ENCODE peak calls at places on chromosomes 6 and 20, in five cellular contexts. Q, S, H, D and T are unnamed samples.

GRCh38 chr6:39347906-39348585 is 25.5 kb upstream of the KCNK16 start:
- DNase-seq in S (peak; percentile 34), D (peak; percentile 84), Q (peak; percentile 70), H (peak; percentile 83), T (no peak)

GRCh38 chr20:3679749-3680700 is 1.8 kb downstream of the ADAM33 start:
- DNase-seq in Q (peak; percentile 78), H (no peak), S (no peak), D (peak; percentile 59), T (no peak)

GRCh38 chr20:37833172-37833915 is 69.6 kb upstream of the VSTM2L start:
- DNase-seq in S (no peak), Q (no peak), D (no peak), H (no peak), T (no peak)

GRCh38 chr20:47785321-47785899 is at the start of gene SULF2:
- DNase-seq in H (no peak), D (peak; percentile 77), Q (peak; percentile 47), S (no peak), T (no peak)

GRCh38 chr6:8659404-8660189 is 224.3 kb upstream of the SLC35B3 start:
- DNase-seq in H (no peak), D (no peak), S (no peak), Q (no peak), T (no peak)

GRCh38 chr6:142395768-142396231 is 94.0 kb downstream of the ADGRG6 start:
- DNase-seq in H (no peak), S (peak; percentile 90), D (no peak), Q (no peak), T (no peak)

GRCh38 chr20:58890454-58891075 is 38.0 kb downstream of the GNAS start:
- DNase-seq in Q (peak; percentile 85), H (no peak), S (peak; percentile 75), D (peak; percentile 96), T (no peak)

GRCh38 chr6:43488667-43489276 is 11.4 kb downstream of the TJAP1 start:
- DNase-seq in Q (no peak), H (no peak), D (no peak), S (no peak), T (no peak)

GRCh38 chr6:137371634-137372016 is 122.6 kb downstream of the OLIG3 start:
- DNase-seq in D (no peak), H (no peak), S (no peak), Q (no peak), T (no peak)

GRCh38 chr6:121686611-121687023 is 251.2 kb downstream of the GJA1 start:
- DNase-seq in H (peak; percentile 81), S (no peak), Q (no peak), D (no peak), T (no peak)

GRCh38 chr20:37584238-37584807 is 56.6 kb upstream of the BLCAP start:
- DNase-seq in H (no peak), D (no peak), Q (no peak), S (no peak), T (no peak)

GRCh38 chr6:111843347-111844147 is 29.7 kb downstream of the FYN start:
- DNase-seq in S (peak; percentile 68), Q (no peak), D (no peak), H (no peak), T (no peak)

GRCh38 chr20:58571942-58572666 is 56.9 kb upstream of the APCDD1L start:
- DNase-seq in S (no peak), H (no peak), D (no peak), Q (no peak), T (no peak)

GRCh38 chr20:2955257-2955950 is 82.1 kb downstream of the PTPRA start:
- DNase-seq in Q (no peak), S (no peak), H (no peak), D (no peak), T (no peak)

GRCh38 chr20:12113468-12114371 is 196.0 kb downstream of the BTBD3 start:
- DNase-seq in Q (no peak), H (no peak), S (no peak), D (no peak), T (no peak)

GRCh38 chr20:47998736-47999135 is 213.5 kb upstream of the SULF2 start:
- DNase-seq in Q (no peak), H (no peak), S (no peak), D (peak; percentile 25), T (no peak)

GRCh38 chr6:46262928-46263708 is 92.3 kb upstream of the ENPP5 start:
- DNase-seq in Q (no peak), S (no peak), H (no peak), D (no peak), T (no peak)

GRCh38 chr20:50210066-50210619 is 19.5 kb downstream of the CEBPB start:
- DNase-seq in H (no peak), Q (no peak), D (no peak), S (no peak), T (no peak)

GRCh38 chr20:57795347-57795697 is 85.5 kb upstream of the PMEPA1 start:
- DNase-seq in S (no peak), Q (no peak), D (no peak), H (no peak), T (no peak)

GRCh38 chr6:35147101-35147885 is 6.2 kb upstream of the TCP11 start:
- DNase-seq in Q (no peak), H (no peak), D (no peak), S (no peak), T (no peak)

GRCh38 chr6:136549359-136550044 is 720 bp downstream of the MAP7 start:
- DNase-seq in D (peak; percentile 75), H (peak; percentile 53), Q (no peak), S (no peak), T (no peak)

GRCh38 chr6:6591778-6592388 is 3.4 kb downstream of the LY86 start:
- DNase-seq in D (no peak), Q (no peak), S (no peak), H (no peak), T (no peak)

GRCh38 chr6:42555477-42556457 is 8.1 kb upstream of the UBR2 start:
- DNase-seq in Q (no peak), H (peak; percentile 44), S (no peak), D (no peak), T (peak; percentile 73)

GRCh38 chr20:44598413-44599290 is 16.3 kb downstream of the PKIG start:
- DNase-seq in H (no peak), S (no peak), Q (peak; percentile 44), D (peak; percentile 41), T (no peak)

GRCh38 chr6:158033751-158034702 is 52.4 kb downstream of the SYNJ2 start:
- DNase-seq in D (no peak), H (no peak), S (no peak), Q (no peak), T (no peak)

GRCh38 chr6:53635322-53635721 is 30.2 kb downstream of the KLHL31 start:
- DNase-seq in S (no peak), Q (no peak), D (no peak), H (no peak), T (no peak)

GRCh38 chr6:135577059-135577538 is 79.6 kb upstream of the AHI1 start:
- DNase-seq in Q (no peak), S (no peak), H (no peak), D (no peak), T (no peak)

GRCh38 chr6:134331255-134331654 is 13.3 kb upstream of the SGK1 start:
- DNase-seq in D (no peak), H (no peak), Q (no peak), S (no peak), T (no peak)

GRCh38 chr6:150391890-150392289 is 23.1 kb downstream of the IYD start:
- DNase-seq in Q (no peak), S (no peak), D (no peak), H (no peak), T (no peak)

GRCh38 chr6:108707328-108707976 is 140.8 kb upstream of the ARMC2 start:
- DNase-seq in Q (no peak), S (no peak), H (peak; percentile 22), D (no peak), T (no peak)

GRCh38 chr20:5715068-5715841 is 34.9 kb upstream of the SHLD1 start:
- DNase-seq in H (no peak), Q (no peak), S (no peak), D (no peak), T (no peak)

GRCh38 chr6:113347420-113347819 is 509.7 kb upstream of the MARCKS start:
- DNase-seq in D (no peak), S (no peak), H (no peak), Q (no peak), T (no peak)

GRCh38 chr20:33337119-33337518 is 54.1 kb downstream of the BPIFB1 start:
- DNase-seq in D (no peak), Q (no peak), S (no peak), H (no peak), T (no peak)

GRCh38 chr20:33338465-33339258 is 55.6 kb downstream of the BPIFB1 start:
- DNase-seq in D (no peak), Q (no peak), S (no peak), H (no peak), T (no peak)

GRCh38 chr20:33339515-33340058 is 56.6 kb downstream of the BPIFB1 start:
- DNase-seq in D (no peak), S (no peak), H (no peak), Q (no peak), T (no peak)

GRCh38 chr20:33336375-33336774 is 53.4 kb downstream of the BPIFB1 start:
- DNase-seq in D (no peak), Q (no peak), S (no peak), H (no peak), T (no peak)

GRCh38 chr20:33337531-33338165 is 54.6 kb downstream of the BPIFB1 start:
- DNase-seq in D (no peak), H (no peak), Q (no peak), S (no peak), T (no peak)
- H3K27ac ChIP-seq in D (no peak overlapping the region), H (no peak overlapping the region), Q (no peak overlapping the region), S (no peak overlapping the region), T (no peak overlapping the region)

DNA sequence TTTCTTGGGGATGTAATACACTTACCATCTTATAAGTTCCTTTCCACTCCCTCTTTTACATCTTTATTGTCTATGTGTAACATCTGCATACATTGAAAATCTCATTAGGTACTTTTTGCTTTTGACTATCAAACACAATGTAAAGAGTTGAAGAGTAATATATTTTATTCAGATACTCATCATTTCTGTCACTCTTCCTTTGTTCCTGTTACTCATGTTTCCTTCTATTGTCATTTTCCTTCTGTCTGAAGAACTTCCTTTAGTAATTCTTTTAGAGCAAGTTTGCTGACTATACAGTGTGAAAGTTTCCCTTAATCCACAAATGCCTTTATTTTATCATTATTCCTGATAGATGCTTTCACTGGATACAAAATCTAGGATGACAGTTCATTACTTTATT is 339.8 kb downstream of the SOX4 start:
- DNase-seq in D (no peak), Q (no peak), S (no peak), H (no peak), T (no peak)
- H3K27ac ChIP-seq in D (no peak overlapping the region), Q (no peak overlapping the region), S (no peak overlapping the region), H (no peak overlapping the region), T (no peak overlapping the region)

GRCh38 chr20:31473331-31474096 is 1.4 kb downstream of the DEFB124 start:
- DNase-seq in D (no peak), S (no peak), Q (no peak), H (no peak), T (no peak)
- H3K27ac ChIP-seq in D (no peak overlapping the region), S (no peak overlapping the region), Q (no peak overlapping the region), H (no peak overlapping the region), T (no peak overlapping the region)

DNA sequence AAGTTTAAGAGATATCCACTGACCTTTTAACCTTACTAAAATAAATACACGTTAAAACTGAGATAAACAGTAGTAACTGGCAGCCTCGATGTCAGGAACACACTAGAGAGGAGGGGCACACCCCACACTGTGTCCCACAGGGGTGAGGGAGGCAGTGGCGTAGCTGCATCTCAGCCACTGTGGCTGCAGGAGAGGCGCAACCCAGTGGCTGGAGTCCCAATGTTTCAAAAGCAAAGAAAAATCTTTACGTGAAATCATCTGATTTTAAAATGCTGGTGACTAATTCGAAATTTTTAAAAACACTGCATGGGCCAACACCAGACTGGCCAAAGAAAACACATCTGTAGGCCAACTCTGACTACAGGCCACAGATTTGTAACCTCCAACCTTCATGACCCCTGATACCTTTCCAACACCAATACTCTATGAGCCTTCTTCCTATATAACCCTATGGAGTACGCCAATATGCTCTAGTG is 54.7 kb downstream of the TRAM2 start:
- DNase-seq in Q (peak; percentile 67), S (no peak), D (peak; percentile 39), H (no peak), T (no peak)
- H3K27ac ChIP-seq in Q (peak overlapping the region; percentile 56), S (no peak overlapping the region), D (peak overlapping the region; percentile 76), H (no peak overlapping the region), T (no peak overlapping the region)